ENCODE peak calls at places on chromosomes 13 and 19, in nine cellular contexts. R is NB4, Y is fibroblast of lung, E is ascending aorta, I is breast epithelium, F is fibroblast of mammary gland, T is cardiac muscle cell, N is endothelial cell, M is neural progenitor cell. L is an unnamed sample.

GRCh38 chr19:11260996-11261395 is 1.3 kb downstream of the DOCK6 start:
- DNase-seq in R (no peak), Y (no peak), E (no peak), I (no peak), F (no peak), T (no peak), N (no peak), M (no peak), L (no peak)

GRCh38 chr19:28292822-28293500 is 920.0 kb downstream of the UQCRFS1 start:
- DNase-seq in R (no peak), Y (no peak), E (no peak), I (no peak), F (no peak), T (peak), N (peak), M (no peak), L (no peak)

GRCh38 chr13:66210677-66211076 is 1019.5 kb downstream of the PCDH9 start:
- DNase-seq in R (peak), Y (peak), E (no peak), I (no peak), F (peak), T (no peak), N (no peak), M (no peak), L (no peak)

GRCh38 chr13:44404261-44405139 is 30.9 kb downstream of the SERP2 start:
- DNase-seq in R (no peak), Y (no peak), E (no peak), I (peak), F (no peak), T (no peak), N (no peak), M (peak), L (no peak)

GRCh38 chr13:73168226-73168992 is 109.6 kb downstream of the KLF5 start:
- DNase-seq in R (no peak), Y (peak), E (no peak), I (no peak), F (no peak), T (no peak), N (no peak), M (no peak), L (no peak)

GRCh38 chr13:69856331-69856730 is 251.3 kb upstream of the ATXN8OS start:
- DNase-seq in R (no peak), Y (peak), E (no peak), I (no peak), F (no peak), T (peak), N (no peak), M (peak), L (no peak)

GRCh38 chr19:38043649-38044144 is 136.7 kb downstream of the SIPA1L3 start:
- DNase-seq in R (no peak), Y (no peak), E (no peak), I (no peak), F (no peak), T (no peak), N (no peak), M (no peak), L (no peak)

GRCh38 chr13:106212436-106213010 is 322.9 kb downstream of the EFNB2 start:
- DNase-seq in R (no peak), Y (no peak), E (no peak), I (no peak), F (peak), T (no peak), N (no peak), M (no peak), L (no peak)

GRCh38 chr19:850221-850978 is 1.7 kb upstream of the ELANE start:
- DNase-seq in R (peak), Y (peak), E (peak), I (peak), F (peak), T (peak), N (no peak), M (peak), L (no peak)

GRCh38 chr19:45901432-45901903 is 945 bp downstream of the MYPOP start:
- DNase-seq in R (peak), Y (peak), E (no peak), I (no peak), F (peak), T (peak), N (no peak), M (peak), L (no peak)

GRCh38 chr19:4692275-4693077 is 22.3 kb upstream of the MYDGF start:
- DNase-seq in R (no peak), Y (no peak), E (no peak), I (no peak), F (no peak), T (no peak), N (no peak), M (no peak), L (peak)

GRCh38 chr19:1064661-1065605 is 2.0 kb upstream of the ARHGAP45 start:
- DNase-seq in R (peak), Y (peak), E (no peak), I (no peak), F (peak), T (peak), N (peak), M (peak), L (no peak)

GRCh38 chr13:110106726-110107125 is 200.2 kb downstream of the COL4A1 start:
- DNase-seq in R (peak), Y (peak), E (no peak), I (no peak), F (no peak), T (no peak), N (no peak), M (no peak), L (no peak)

GRCh38 chr19:51710163-51710562 is 13.6 kb downstream of the HAS1 start:
- DNase-seq in R (no peak), Y (peak), E (no peak), I (no peak), F (no peak), T (no peak), N (no peak), M (no peak), L (no peak)

GRCh38 chr13:47330031-47330430 is 433.2 kb upstream of the HTR2A start:
- DNase-seq in R (no peak), Y (no peak), E (no peak), I (no peak), F (no peak), T (no peak), N (no peak), M (no peak), L (no peak)

GRCh38 chr13:105817011-105817410 is 718.5 kb downstream of the EFNB2 start:
- DNase-seq in R (no peak), Y (no peak), E (no peak), I (no peak), F (no peak), T (no peak), N (no peak), M (peak), L (no peak)

GRCh38 chr13:48094404-48094780 is 512 bp downstream of the MED4 start:
- DNase-seq in R (peak), Y (peak), E (no peak), I (no peak), F (no peak), T (peak), N (no peak), M (peak), L (no peak)

GRCh38 chr13:30971575-30971974 is 39.1 kb downstream of the TEX26 start:
- DNase-seq in R (no peak), Y (peak), E (no peak), I (no peak), F (peak), T (no peak), N (no peak), M (no peak), L (no peak)

DNA sequence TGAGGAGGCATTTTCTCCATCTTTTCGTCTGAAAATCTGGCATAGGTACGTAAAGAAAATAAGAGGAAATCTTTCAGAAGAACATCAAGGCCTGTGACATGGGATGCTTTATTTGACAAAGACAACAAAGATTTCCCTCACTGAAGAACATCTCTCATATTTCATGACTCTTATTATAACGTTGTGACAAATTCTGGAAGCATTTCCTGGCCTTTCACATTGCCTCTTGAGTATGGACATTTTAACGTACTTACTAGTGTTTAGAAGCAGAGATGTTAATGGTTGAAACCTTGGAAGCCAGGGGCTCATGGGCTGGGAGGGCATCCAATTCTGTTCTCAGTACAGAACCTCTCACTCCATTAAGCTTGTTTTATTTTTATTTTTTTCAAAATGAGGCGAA is 210.8 kb downstream of the DCT start:
- DNase-seq in R (no peak), Y (peak), E (no peak), I (no peak), F (peak), T (no peak), N (no peak), M (no peak), L (no peak)
- TF ChIP-seq CTCF in R (no peak), Y (no peak), E (no peak), I (no peak), F (no peak), T (no peak), N (no peak), M (no peak), L (no peak)

GRCh38 chr19:54673222-54673621 is 10.4 kb downstream of the LILRB4 start:
- DNase-seq in R (no peak), Y (no peak), E (no peak), I (no peak), F (no peak), T (no peak), N (no peak), M (no peak), L (no peak)

GRCh38 chr19:54665530-54665929 is 2.7 kb downstream of the LILRB4 start:
- DNase-seq in R (no peak), Y (no peak), E (no peak), I (no peak), F (no peak), T (no peak), N (no peak), M (no peak), L (no peak)

GRCh38 chr19:54667217-54667616 is 4.4 kb downstream of the LILRB4 start:
- DNase-seq in R (no peak), Y (no peak), E (no peak), I (no peak), F (no peak), T (no peak), N (no peak), M (no peak), L (no peak)

GRCh38 chr19:54670576-54671347 is 8.0 kb downstream of the LILRB4 start:
- DNase-seq in R (no peak), Y (no peak), E (no peak), I (no peak), F (no peak), T (no peak), N (no peak), M (no peak), L (no peak)

GRCh38 chr19:54668353-54668752 is 5.6 kb downstream of the LILRB4 start:
- DNase-seq in R (no peak), Y (no peak), E (no peak), I (no peak), F (no peak), T (no peak), N (no peak), M (no peak), L (no peak)
- TF ChIP-seq CTCF in R (no peak), Y (no peak), E (no peak), I (no peak), F (no peak), T (no peak), N (no peak), M (no peak), L (no peak)

DNA sequence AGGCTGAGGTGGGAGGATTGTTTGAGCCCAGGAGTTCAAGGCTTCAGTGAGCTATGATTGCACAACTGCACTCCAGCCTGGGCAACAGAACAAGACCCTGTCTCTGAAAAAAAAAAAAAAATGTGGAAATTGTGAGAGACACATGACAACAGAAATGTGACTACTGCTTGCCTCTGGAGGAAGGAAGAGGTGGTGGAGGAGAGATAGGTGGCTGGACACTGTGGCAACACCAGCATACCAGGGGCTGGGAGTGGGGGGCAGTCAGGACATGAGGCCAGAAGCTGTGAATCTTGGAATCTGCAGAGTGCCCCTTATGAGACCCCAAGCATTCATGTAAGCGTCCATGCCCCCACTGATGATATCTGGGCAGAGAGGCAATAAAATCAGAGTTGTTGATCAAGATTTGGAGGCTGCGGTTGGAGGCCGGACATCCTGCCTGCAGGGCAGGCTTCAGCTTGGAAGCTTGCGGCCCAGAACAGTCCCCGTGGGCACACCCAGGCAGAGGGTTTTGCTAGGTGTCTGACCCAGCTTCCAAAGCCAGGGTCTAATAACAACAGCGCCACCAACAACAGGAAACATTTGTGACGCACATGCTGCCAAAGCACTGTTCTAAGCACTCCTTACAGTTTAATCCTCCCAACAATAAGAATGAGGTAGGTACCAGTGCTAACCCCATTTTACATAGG is 16.9 kb downstream of the FAM187B start:
- DNase-seq in R (peak), Y (no peak), E (peak), I (no peak), F (no peak), T (no peak), N (no peak), M (no peak), L (no peak)
- TF ChIP-seq CTCF in R (no peak), Y (no peak), E (no peak), I (no peak), F (no peak), T (no peak), N (no peak), M (no peak), L (no peak)

GRCh38 chr13:52026246-52026626 is 1.7 kb downstream of the UTP14C start:
- DNase-seq in R (peak), Y (peak), E (no peak), I (no peak), F (no peak), T (no peak), N (no peak), M (no peak), L (no peak)
- TF ChIP-seq CTCF in R (peak), Y (no peak), E (no peak), I (no peak), F (no peak), T (no peak), N (no peak), M (no peak), L (no peak)

GRCh38 chr19:8643860-8644653 is 13.6 kb downstream of the NFILZ start:
- DNase-seq in R (peak), Y (no peak), E (no peak), I (no peak), F (no peak), T (no peak), N (no peak), M (no peak), L (no peak)
- TF ChIP-seq CTCF in R (no peak), Y (no peak), E (no peak), I (no peak), F (no peak), T (no peak), N (no peak), M (no peak), L (no peak)

DNA sequence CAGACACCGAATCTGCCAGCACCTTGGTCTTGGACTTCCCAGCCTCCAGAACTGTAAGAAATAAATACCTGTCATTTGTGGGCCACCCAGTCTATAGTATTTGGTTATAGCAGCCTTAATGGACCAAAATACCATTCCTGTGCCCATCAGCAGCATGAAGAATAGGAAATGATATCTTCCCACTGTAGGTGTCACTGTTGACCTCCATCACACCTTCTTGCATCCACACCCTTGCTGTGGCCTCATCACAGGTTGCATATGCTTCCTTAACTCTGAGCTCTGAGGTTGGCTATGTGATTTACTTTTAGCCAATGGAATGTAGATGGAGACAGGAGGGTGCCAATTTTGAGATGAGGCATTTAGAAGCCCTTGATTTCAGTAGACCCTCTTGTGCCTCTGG is 242.0 kb upstream of the TSHZ3 start:
- DNase-seq in R (peak), Y (no peak), E (no peak), I (no peak), F (no peak), T (no peak), N (no peak), M (no peak), L (no peak)
- TF ChIP-seq CTCF in R (no peak), Y (no peak), E (no peak), I (no peak), F (no peak), T (no peak), N (no peak), M (no peak), L (no peak)

L was measured in D721Med.